ENCODE peak calls at places on chromosomes 1 and 21, in four cellular contexts. W is CD4-positive, alpha-beta T cell; I is naive thymus-derived CD4-positive, alpha-beta T cell; V is AG09309. P is an unnamed sample.

GRCh38 chr1:232150770-232151548 is 479.0 kb downstream of the SIPA1L2 start:
- DNase-seq in W (no peak), I (no peak), V (no peak), P (no peak)

GRCh38 chr1:156376958-156377919 is 8.2 kb downstream of the RHBG start:
- DNase-seq in W (no peak), V (no peak), I (no peak), P (no peak)

GRCh38 chr1:26409191-26409751 is 1.3 kb upstream of the LIN28A start:
- DNase-seq in W (no peak), V (no peak), I (no peak), P (no peak)

GRCh38 chr1:206957639-206958038 is 11.4 kb upstream of the PIGR start:
- DNase-seq in V (no peak), W (no peak), I (no peak), P (no peak)

GRCh38 chr1:87179851-87180519 is 148.7 kb upstream of the LMO4 start:
- DNase-seq in V (no peak), I (no peak), W (no peak), P (no peak)

GRCh38 chr1:186089938-186090337 is 285.1 kb downstream of the TPR start:
- DNase-seq in V (no peak), W (no peak), I (no peak), P (no peak)

GRCh38 chr1:21662426-21663250 is 6.5 kb downstream of the RAP1GAP start:
- DNase-seq in V (no peak), W (peak; percentile 11), I (no peak), P (no peak)

GRCh38 chr1:228060458-228061190 is 21.9 kb upstream of the ARF1 start:
- DNase-seq in W (peak; percentile 33), V (no peak), I (no peak), P (no peak)

GRCh38 chr1:38640371-38640770 is 219.2 kb downstream of the RRAGC start:
- DNase-seq in V (no peak), W (no peak), I (no peak), P (no peak)

GRCh38 chr1:218350909-218351616 is 5.9 kb downstream of the TGFB2 start:
- DNase-seq in I (no peak), W (no peak), V (no peak), P (no peak)

GRCh38 chr21:45320261-45320990 is 32.7 kb upstream of the POFUT2 start:
- DNase-seq in I (peak; percentile 4), W (no peak), V (no peak), P (no peak)

GRCh38 chr1:91569411-91570104 is 68.9 kb downstream of the CDC7 start:
- DNase-seq in W (no peak), V (peak; percentile 89), I (no peak), P (peak; percentile 80)

GRCh38 chr1:93114403-93114802 is 35.3 kb downstream of the MTF2 start:
- DNase-seq in V (peak; percentile 25), I (no peak), W (no peak), P (peak; percentile 9)

GRCh38 chr1:77388655-77389054 is 106.8 kb downstream of the AK5 start:
- DNase-seq in W (no peak), I (no peak), V (no peak), P (no peak)

GRCh38 chr1:110235839-110236682 is 25.9 kb downstream of the KCNC4 start:
- DNase-seq in V (peak; percentile 83), W (no peak), I (no peak), P (peak; percentile 83)

GRCh38 chr1:109314805-109315204 is 8.0 kb upstream of the MYBPHL start:
- DNase-seq in I (no peak), W (no peak), V (no peak), P (no peak)

GRCh38 chr1:95255826-95256225 is 21.8 kb downstream of the RWDD3 start:
- DNase-seq in V (no peak), W (no peak), I (no peak), P (no peak)

GRCh38 chr1:36966242-36966641 is 68.1 kb downstream of the GRIK3 start:
- DNase-seq in W (no peak), I (no peak), V (no peak), P (no peak)

GRCh38 chr1:31647106-31647505 is 2.4 kb upstream of the PEF1 start:
- DNase-seq in V (peak; percentile 71), I (no peak), W (no peak), P (no peak)

GRCh38 chr1:239987103-239987745 is 104.5 kb upstream of the FMN2 start:
- DNase-seq in W (no peak), I (no peak), V (peak; percentile 13), P (no peak)

GRCh38 chr1:30929135-30929889 is 20.8 kb upstream of the SDC3 start:
- DNase-seq in I (no peak), V (no peak), W (no peak), P (no peak)

GRCh38 chr1:59204001-59204400 is 92.9 kb upstream of the FGGY start:
- DNase-seq in V (no peak), W (no peak), I (no peak), P (no peak)

P was measured in BJ.